ENCODE peak calls at places on chromosomes 5 and 9, in nine cellular contexts. R is SK-N-SH; T is A549; V is adrenal gland; M is stomach; U is CD4-positive, alpha-beta T cell; X is OCI-LY7; P is MCF 10A; Z is Peyer's patch. Y is an unnamed sample.

GRCh38 chr5:14739538-14739937 is 75.0 kb downstream of the OTULIN start:
- DNase-seq in R (no peak), T (no peak), V (no peak), M (no peak), U (no peak), X (no peak), P (peak), Z (no peak), Y (no peak)

GRCh38 chr9:99356512-99356971 is 134.5 kb downstream of the SEC61B start:
- DNase-seq in R (no peak), T (no peak), V (peak), M (no peak), U (no peak), X (no peak), P (no peak), Z (no peak), Y (no peak)

GRCh38 chr9:102461441-102461840 is 533.7 kb upstream of the CYLC2 start:
- DNase-seq in R (no peak), T (no peak), V (no peak), M (no peak), U (no peak), X (no peak), P (peak), Z (no peak), Y (no peak)

GRCh38 chr5:169385636-169386035 is 84.7 kb upstream of the SLIT3 start:
- DNase-seq in R (no peak), T (no peak), V (no peak), M (no peak), U (no peak), X (no peak), P (no peak), Z (no peak), Y (no peak)

GRCh38 chr9:133282454-133283238 is 7.6 kb upstream of the ABO start:
- DNase-seq in R (no peak), T (no peak), V (no peak), M (peak), U (no peak), X (no peak), P (no peak), Z (peak), Y (no peak)

GRCh38 chr9:38700695-38701094 is 19.2 kb downstream of the FAM240B start:
- DNase-seq in R (no peak), T (peak), V (no peak), M (no peak), U (no peak), X (no peak), P (peak), Z (no peak), Y (peak)

GRCh38 chr9:70510157-70510770 is 95.8 kb upstream of the KLF9 start:
- DNase-seq in R (peak), T (peak), V (no peak), M (peak), U (no peak), X (peak), P (peak), Z (peak), Y (peak)

GRCh38 chr5:134111741-134112647 is 2.5 kb upstream of the TCF7 start:
- DNase-seq in R (no peak), T (no peak), V (no peak), M (no peak), U (peak), X (no peak), P (no peak), Z (no peak), Y (no peak)

GRCh38 chr5:3590967-3591900 is 4.4 kb upstream of the IRX1 start:
- DNase-seq in R (peak), T (no peak), V (no peak), M (no peak), U (no peak), X (no peak), P (no peak), Z (peak), Y (no peak)

GRCh38 chr9:78130004-78130403 is 98.4 kb upstream of the GNAQ start:
- DNase-seq in R (peak), T (peak), V (peak), M (no peak), U (no peak), X (peak), P (peak), Z (no peak), Y (peak)

GRCh38 chr5:35924950-35925722 is 13.3 kb downstream of the CAPSL start:
- DNase-seq in R (peak), T (peak), V (peak), M (peak), U (peak), X (peak), P (peak), Z (peak), Y (peak)

GRCh38 chr9:71249729-71250317 is 128.4 kb upstream of the TRPM3 start:
- DNase-seq in R (peak), T (peak), V (peak), M (no peak), U (no peak), X (peak), P (peak), Z (no peak), Y (peak)

GRCh38 chr9:111843971-111844370 is 49.2 kb upstream of the SHOC1 start:
- DNase-seq in R (no peak), T (no peak), V (no peak), M (no peak), U (no peak), X (no peak), P (peak), Z (no peak), Y (peak)

GRCh38 chr9:112012026-112012902 is 115.7 kb downstream of the UGCG start:
- DNase-seq in R (no peak), T (peak), V (peak), M (peak), U (no peak), X (peak), P (peak), Z (peak), Y (peak)

GRCh38 chr5:181241393-181241975 is 2.2 kb downstream of the RACK1 start:
- DNase-seq in R (peak), T (peak), V (peak), M (no peak), U (no peak), X (peak), P (peak), Z (no peak), Y (no peak)

GRCh38 chr9:37511006-37511714 is 25.4 kb downstream of the POLR1E start:
- DNase-seq in R (peak), T (peak), V (no peak), M (no peak), U (no peak), X (peak), P (peak), Z (no peak), Y (no peak)

DNA sequence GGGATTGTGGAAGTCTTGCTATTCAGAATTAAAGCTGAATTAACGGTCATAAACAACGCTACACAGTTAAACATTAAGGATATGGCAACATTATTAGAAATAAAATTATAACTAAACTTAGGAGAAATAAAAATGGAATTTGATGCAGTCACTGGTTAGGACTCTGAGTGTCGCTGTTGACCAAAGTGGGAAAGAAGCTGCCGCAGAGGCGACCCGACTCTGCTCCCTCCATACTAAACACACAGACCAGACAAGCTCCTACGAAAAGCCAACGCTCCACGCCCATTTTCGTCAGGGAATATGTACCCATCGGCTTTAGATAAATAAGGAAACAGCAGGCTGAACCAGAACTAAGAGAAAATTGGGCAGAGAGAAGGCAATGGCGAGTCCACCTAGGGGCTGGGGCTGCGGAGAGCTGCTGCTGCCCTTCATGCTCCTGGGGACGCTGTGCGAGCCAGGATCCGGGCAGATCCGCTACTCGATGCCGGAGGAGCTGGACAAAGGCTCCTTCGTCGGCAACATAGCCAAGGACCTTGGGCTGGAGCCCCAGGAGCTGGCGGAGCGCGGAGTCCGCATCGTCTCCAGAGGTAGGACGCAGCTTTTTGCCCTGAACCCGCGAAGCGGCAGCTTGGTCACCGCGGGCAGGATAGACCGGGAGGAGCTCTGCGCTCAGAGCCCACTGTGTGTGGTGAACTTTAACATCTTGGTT is at the start of gene PCDHGA5:
- DNase-seq in R (no peak), T (peak), V (no peak), M (no peak), U (no peak), X (no peak), P (no peak), Z (no peak), Y (no peak)
- TF ChIP-seq CTCF in R (no peak), T (peak), V (peak), M (no peak), U (no peak), X (peak), P (no peak), Z (no peak), Y (no peak)

GRCh38 chr9:34500623-34501267 is 22.0 kb downstream of the ENHO start:
- DNase-seq in R (peak), T (peak), V (peak), M (peak), U (peak), X (peak), P (peak), Z (peak), Y (peak)

GRCh38 chr9:34501372-34501771 is 21.4 kb downstream of the ENHO start:
- DNase-seq in R (no peak), T (no peak), V (no peak), M (no peak), U (no peak), X (no peak), P (no peak), Z (no peak), Y (no peak)

GRCh38 chr9:34503406-34503805 is 19.4 kb downstream of the ENHO start:
- DNase-seq in R (no peak), T (no peak), V (no peak), M (no peak), U (no peak), X (no peak), P (no peak), Z (no peak), Y (no peak)

GRCh38 chr9:34502471-34503335 is 20.1 kb downstream of the ENHO start:
- DNase-seq in R (no peak), T (no peak), V (no peak), M (no peak), U (no peak), X (no peak), P (no peak), Z (no peak), Y (no peak)

GRCh38 chr9:34501889-34502425 is 20.8 kb downstream of the ENHO start:
- DNase-seq in R (no peak), T (no peak), V (no peak), M (peak), U (no peak), X (no peak), P (no peak), Z (no peak), Y (no peak)
- TF ChIP-seq CTCF in R (no peak), T (no peak), V (no peak), M (no peak), U (no peak), X (no peak), P (no peak), Z (no peak), Y (no peak)

GRCh38 chr9:123036886-123037540 is 3.5 kb downstream of the GPR21 start:
- DNase-seq in R (no peak), T (no peak), V (no peak), M (no peak), U (no peak), X (no peak), P (no peak), Z (no peak), Y (no peak)
- TF ChIP-seq CTCF in R (no peak), T (no peak), V (no peak), M (no peak), U (no peak), X (no peak), P (no peak), Z (no peak), Y (no peak)

GRCh38 chr9:127360205-127360604 is 36.8 kb upstream of the SLC2A8 start:
- DNase-seq in R (no peak), T (no peak), V (no peak), M (no peak), U (no peak), X (no peak), P (no peak), Z (peak), Y (no peak)

GRCh38 chr9:127362829-127363228 is 34.1 kb upstream of the SLC2A8 start:
- DNase-seq in R (no peak), T (no peak), V (no peak), M (no peak), U (no peak), X (no peak), P (no peak), Z (peak), Y (no peak)

GRCh38 chr9:127361561-127361960 is 35.4 kb upstream of the SLC2A8 start:
- DNase-seq in R (no peak), T (no peak), V (no peak), M (peak), U (no peak), X (no peak), P (peak), Z (peak), Y (no peak)

GRCh38 chr9:127358770-127359169 is 38.2 kb upstream of the SLC2A8 start:
- DNase-seq in R (no peak), T (no peak), V (no peak), M (no peak), U (no peak), X (no peak), P (no peak), Z (no peak), Y (no peak)

GRCh38 chr9:127360829-127361228 is 36.1 kb upstream of the SLC2A8 start:
- DNase-seq in R (peak), T (peak), V (no peak), M (peak), U (no peak), X (no peak), P (peak), Z (peak), Y (no peak)
- TF ChIP-seq CTCF in R (peak), T (peak), V (no peak), M (no peak), U (no peak), X (no peak), P (peak), Z (no peak), Y (no peak)

DNA sequence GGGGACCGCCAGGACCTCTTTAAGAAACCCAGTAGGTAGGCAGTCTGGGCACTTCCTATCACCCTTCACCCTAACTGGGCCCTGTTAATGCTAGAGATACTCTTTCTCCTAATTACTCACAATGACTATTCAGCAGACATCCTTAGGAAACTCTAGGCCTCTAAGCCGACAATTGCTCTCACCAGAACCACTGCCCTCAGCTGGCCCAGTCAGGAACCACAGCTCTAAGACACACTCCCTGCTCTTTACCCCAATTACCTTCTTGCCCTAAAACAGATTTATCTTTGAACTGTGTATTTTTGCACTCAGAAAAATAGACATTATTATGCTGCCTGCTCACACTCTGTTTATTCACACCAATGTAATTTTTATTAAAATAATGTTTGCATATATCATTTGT is 432.6 kb upstream of the SLC30A5 start:
- DNase-seq in R (no peak), T (no peak), V (no peak), M (peak), U (no peak), X (peak), P (peak), Z (no peak), Y (peak)
- TF ChIP-seq CTCF in R (peak), T (peak), V (peak), M (peak), U (no peak), X (peak), P (peak), Z (peak), Y (peak)

DNA sequence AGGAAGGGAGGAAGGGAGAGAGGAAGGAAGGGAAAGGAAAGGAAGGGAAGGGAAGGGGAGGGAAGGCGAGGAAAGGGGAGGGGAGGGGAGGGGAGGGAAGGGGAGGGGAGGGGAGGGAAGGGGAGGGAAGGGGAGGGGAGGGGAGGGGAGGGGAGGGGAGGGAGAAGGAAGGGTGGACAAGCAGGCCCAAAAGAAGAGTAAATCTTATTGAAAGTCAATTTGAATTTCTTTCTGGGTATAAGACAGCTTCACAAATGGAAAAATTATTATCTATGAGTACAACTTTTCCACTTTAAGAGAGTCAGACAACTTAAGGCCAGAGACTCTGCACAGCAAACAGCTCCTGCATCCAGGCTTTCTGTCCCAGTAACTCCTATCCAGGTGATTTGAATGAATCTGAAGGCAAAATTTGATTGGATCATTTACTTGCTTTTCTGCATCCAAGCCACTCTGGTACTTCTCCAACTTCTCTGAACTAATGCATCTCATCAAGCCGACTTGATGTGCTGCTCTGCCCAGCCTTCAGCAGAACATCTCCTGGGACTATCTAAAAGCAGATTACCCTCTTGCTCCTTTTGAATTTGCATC is 363.4 kb upstream of the KIF2A start:
- DNase-seq in R (no peak), T (no peak), V (no peak), M (no peak), U (no peak), X (no peak), P (no peak), Z (no peak), Y (no peak)
- TF ChIP-seq CTCF in R (no peak), T (no peak), V (no peak), M (no peak), U (no peak), X (no peak), P (no peak), Z (no peak), Y (no peak)

DNA sequence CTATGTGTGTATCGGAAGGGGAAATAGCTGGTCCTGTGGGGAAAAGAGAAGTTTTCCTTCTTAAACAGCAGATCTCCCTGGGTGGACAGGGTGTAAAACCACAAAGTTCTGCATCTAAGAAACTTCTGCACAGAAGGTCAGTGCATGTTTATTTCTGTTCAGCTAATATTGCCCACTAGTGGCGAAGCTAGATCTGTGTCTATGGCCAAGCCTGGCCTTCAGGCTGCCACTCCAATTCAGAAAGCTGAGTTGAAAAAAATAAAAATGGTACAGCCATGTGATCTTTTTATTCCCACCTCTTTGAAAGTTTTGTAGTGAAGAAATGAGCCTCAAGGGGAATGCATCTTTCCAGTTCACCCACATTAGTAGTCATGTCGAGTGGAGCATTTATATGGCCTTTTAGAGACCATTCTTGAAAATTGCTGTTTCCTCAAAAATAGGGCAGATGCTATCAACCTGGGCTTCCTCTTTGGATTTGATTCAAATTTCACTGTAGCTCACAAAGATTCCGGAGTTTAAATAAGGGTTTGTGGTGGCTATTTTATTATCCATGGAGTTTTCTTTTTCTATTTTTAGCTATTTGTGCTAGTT is 488.0 kb downstream of the PRELID2 start:
- DNase-seq in R (peak), T (peak), V (no peak), M (no peak), U (no peak), X (peak), P (peak), Z (no peak), Y (peak)
- TF ChIP-seq CTCF in R (peak), T (peak), V (peak), M (no peak), U (no peak), X (peak), P (peak), Z (peak), Y (peak)

GRCh38 chr5:149745-150450 is 41.4 kb upstream of the LRRC14B start:
- DNase-seq in R (no peak), T (peak), V (no peak), M (no peak), U (no peak), X (no peak), P (peak), Z (no peak), Y (no peak)

GRCh38 chr5:145585-146323 is 45.5 kb upstream of the LRRC14B start:
- DNase-seq in R (no peak), T (no peak), V (no peak), M (no peak), U (no peak), X (no peak), P (no peak), Z (no peak), Y (no peak)

GRCh38 chr5:152077-152476 is 39.2 kb upstream of the LRRC14B start:
- DNase-seq in R (no peak), T (no peak), V (no peak), M (no peak), U (no peak), X (no peak), P (no peak), Z (no peak), Y (no peak)

GRCh38 chr5:144941-145340 is 46.4 kb upstream of the LRRC14B start:
- DNase-seq in R (no peak), T (no peak), V (no peak), M (no peak), U (no peak), X (no peak), P (no peak), Z (no peak), Y (no peak)

DNA sequence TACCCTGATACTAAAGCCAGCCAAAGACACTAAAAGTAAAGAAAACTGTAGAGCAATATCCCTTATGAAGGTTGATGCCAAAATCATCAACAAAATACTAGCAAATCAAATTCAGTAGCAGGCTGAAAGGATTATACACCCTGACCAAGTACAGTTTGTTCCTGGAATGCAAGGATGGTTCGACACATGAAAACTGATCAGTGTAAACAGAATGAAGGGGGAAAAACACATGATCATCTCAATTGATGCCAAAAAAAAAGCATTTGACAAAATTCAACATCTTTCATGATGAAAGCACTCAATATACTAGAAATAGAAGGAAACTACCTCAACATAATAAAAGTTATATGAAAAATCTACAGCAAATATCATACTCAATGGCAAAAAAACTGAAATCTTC is 43.5 kb upstream of the LRRC14B start:
- DNase-seq in R (no peak), T (peak), V (no peak), M (no peak), U (no peak), X (peak), P (no peak), Z (no peak), Y (no peak)
- TF ChIP-seq CTCF in R (no peak), T (no peak), V (no peak), M (no peak), U (no peak), X (no peak), P (no peak), Z (no peak), Y (no peak)

GRCh38 chr9:93520523-93520922 is 55.9 kb upstream of the PHF2 start:
- DNase-seq in R (peak), T (peak), V (peak), M (no peak), U (no peak), X (peak), P (no peak), Z (no peak), Y (no peak)
- TF ChIP-seq CTCF in R (no peak), T (no peak), V (no peak), M (no peak), U (no peak), X (peak), P (no peak), Z (no peak), Y (no peak)